ENCODE peak calls at places on chromosome 16, in nine cellular contexts. S is cardiac fibroblast, O is cardiac muscle cell, R is HFF-Myc, X is H1, B is hepatocyte, V is Calu3, Z is stomach, D is uterus. M is an unnamed sample.

GRCh38 chr16:54587176-54587515 is 300.6 kb upstream of the IRX3 start:
- DNase-seq in S (no peak), R (no peak), D (no peak), O (no peak), B (no peak), Z (no peak), X (no peak), V (no peak), M (no peak)

GRCh38 chr16:3756113-3756512 is 38.8 kb upstream of the TRAP1 start:
- DNase-seq in X (no peak), Z (no peak), S (no peak), O (no peak), R (no peak), D (no peak), V (no peak), B (no peak), M (no peak)

GRCh38 chr16:85181091-85181738 is 68.9 kb upstream of the CIBAR2 start:
- DNase-seq in Z (no peak), V (no peak), B (no peak), R (no peak), O (peak), S (no peak), X (no peak), D (no peak), M (no peak)

GRCh38 chr16:31010539-31010938 is at the start of gene STX1B:
- DNase-seq in V (no peak), R (no peak), X (no peak), S (no peak), Z (no peak), B (peak), O (peak), D (peak), M (no peak)

GRCh38 chr16:51666821-51667220 is 515.8 kb upstream of the SALL1 start:
- DNase-seq in V (no peak), X (no peak), R (no peak), O (no peak), Z (no peak), D (no peak), S (no peak), B (no peak), M (no peak)

GRCh38 chr16:16141141-16141540 is 82.2 kb downstream of the ABCC6 start:
- DNase-seq in B (no peak), Z (no peak), V (no peak), R (no peak), X (no peak), D (no peak), O (no peak), S (no peak), M (no peak)

GRCh38 chr16:83561876-83562275 is 245.9 kb upstream of the HSBP1 start:
- DNase-seq in R (no peak), O (peak), V (no peak), Z (no peak), D (no peak), B (peak), X (no peak), S (peak), M (peak)

GRCh38 chr16:78836802-78837489 is 737.5 kb downstream of the WWOX start:
- DNase-seq in V (no peak), O (peak), R (no peak), B (no peak), Z (no peak), S (no peak), D (no peak), X (no peak), M (no peak)

GRCh38 chr16:78421244-78421661 is 321.8 kb downstream of the WWOX start:
- DNase-seq in X (peak), O (no peak), D (no peak), V (no peak), R (no peak), Z (no peak), B (no peak), S (no peak), M (no peak)

GRCh38 chr16:37511-37910 is 15.9 kb downstream of the POLR3K start:
- DNase-seq in X (no peak), B (no peak), S (no peak), D (no peak), R (no peak), V (no peak), Z (no peak), O (no peak), M (no peak)

GRCh38 chr16:27801259-27801945 is 251.5 kb downstream of the KATNIP start:
- DNase-seq in Z (no peak), O (no peak), R (no peak), D (no peak), S (peak), X (no peak), V (no peak), B (no peak), M (no peak)

GRCh38 chr16:5480796-5481195 is 383.2 kb upstream of the EEF2KMT start:
- DNase-seq in S (no peak), Z (no peak), B (no peak), R (no peak), O (no peak), V (no peak), D (no peak), X (no peak), M (no peak)

GRCh38 chr16:21526923-21527807 is 72.2 kb upstream of the METTL9 start:
- DNase-seq in O (no peak), D (no peak), R (no peak), S (no peak), B (no peak), V (no peak), X (no peak), Z (no peak), M (no peak)

GRCh38 chr16:54507091-54507490 is 220.5 kb upstream of the IRX3 start:
- DNase-seq in D (no peak), S (no peak), O (no peak), X (no peak), Z (no peak), R (no peak), V (no peak), B (no peak), M (no peak)

GRCh38 chr16:29710227-29711219 is 31.5 kb downstream of the QPRT start:
- DNase-seq in S (peak), R (peak), D (peak), X (no peak), V (peak), O (peak), Z (no peak), B (peak), M (peak)

GRCh38 chr16:88782454-88783390 is 2.3 kb downstream of the PIEZO1 start:
- DNase-seq in O (no peak), D (peak), V (no peak), B (no peak), S (peak), Z (no peak), R (no peak), X (no peak), M (peak)

GRCh38 chr16:397736-398332 is 835 bp downstream of the NME4 start:
- DNase-seq in O (peak), V (peak), B (peak), Z (peak), S (peak), R (peak), D (peak), X (no peak), M (peak)

GRCh38 chr16:1556254-1556653 is 22.8 kb downstream of the TMEM204 start:
- DNase-seq in S (no peak), X (no peak), Z (peak), D (no peak), V (no peak), O (no peak), R (no peak), B (no peak), M (no peak)
- TF ChIP-seq CTCF in S (no peak), X (no peak), Z (no peak), D (no peak), V (no peak), O (no peak), R (no peak), B (no peak), M (no peak)

GRCh38 chr16:67865318-67865717 is 7.5 kb upstream of the EDC4 start:
- DNase-seq in O (peak), Z (peak), X (no peak), D (no peak), B (no peak), R (no peak), V (peak), S (peak), M (peak)
- TF ChIP-seq CTCF in O (peak), Z (no peak), X (peak), D (peak), B (peak), R (peak), V (peak), S (peak), M (peak)

GRCh38 chr16:17461951-17462729 is 8.6 kb downstream of the XYLT1 start:
- DNase-seq in V (no peak), X (no peak), O (no peak), R (no peak), D (no peak), S (no peak), B (no peak), Z (no peak), M (no peak)
- TF ChIP-seq CTCF in V (no peak), X (no peak), O (no peak), R (no peak), D (no peak), S (no peak), B (no peak), Z (no peak), M (no peak)

GRCh38 chr16:46828943-46829342 is 2.0 kb downstream of the C16orf87 start:
- DNase-seq in D (no peak), B (no peak), V (no peak), Z (no peak), R (no peak), O (no peak), X (no peak), S (no peak), M (no peak)

GRCh38 chr16:46830902-46831647 is at the start of gene C16orf87:
- DNase-seq in B (peak), V (peak), S (peak), Z (peak), X (peak), R (peak), O (peak), D (peak), M (peak)

GRCh38 chr16:46832757-46833464 is 1.9 kb upstream of the C16orf87 start:
- DNase-seq in X (no peak), D (no peak), O (no peak), Z (no peak), R (no peak), S (no peak), B (no peak), V (no peak), M (no peak)

GRCh38 chr16:46828292-46828691 is 2.7 kb downstream of the C16orf87 start:
- DNase-seq in V (no peak), R (no peak), X (no peak), O (no peak), D (no peak), Z (no peak), S (no peak), B (no peak), M (no peak)

GRCh38 chr16:46830417-46830901 is 521 bp downstream of the C16orf87 start:
- DNase-seq in D (no peak), X (no peak), O (peak), R (no peak), Z (peak), S (peak), B (peak), V (no peak), M (peak)
- TF ChIP-seq CTCF in D (no peak), X (no peak), O (no peak), R (no peak), Z (no peak), S (no peak), B (no peak), V (no peak), M (no peak)

DNA sequence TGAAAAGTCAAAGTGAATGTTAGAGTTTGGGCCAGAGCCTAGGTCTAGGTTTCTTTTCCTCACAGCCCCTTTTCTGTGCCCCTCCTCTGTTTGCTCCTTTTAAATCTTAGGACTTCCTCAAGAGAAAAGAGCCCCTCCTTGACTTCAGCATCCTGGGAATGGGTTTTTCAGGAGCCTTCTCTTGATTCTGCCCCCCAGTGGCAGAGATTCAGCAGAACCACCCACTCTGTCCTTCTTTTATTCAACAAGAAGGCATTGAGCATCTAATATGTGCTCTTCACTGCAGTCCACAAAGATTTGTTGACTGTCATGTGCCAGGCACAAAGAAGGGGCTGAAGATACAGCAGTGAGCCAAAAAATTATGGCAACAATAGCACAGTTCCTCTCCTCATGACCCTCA is 270.8 kb upstream of the CDH5 start:
- DNase-seq in Z (no peak), D (no peak), V (no peak), X (no peak), B (no peak), S (peak), O (no peak), R (no peak), M (no peak)
- TF ChIP-seq CTCF in Z (no peak), D (no peak), V (no peak), X (peak), B (no peak), S (no peak), O (peak), R (peak), M (no peak)

M was measured in MCF 10A.